ENCODE peak calls at places on chromosomes 3 and 15, in ten cellular contexts. J is sigmoid colon, I is HCT116, C is spleen, K is heart left ventricle, L is IMR-90, V is uterus, F is adrenal gland, O is tibial nerve, Z is transverse colon. U is an unnamed sample.

GRCh38 chr15:98823012-98823458 is 174.7 kb downstream of the IGF1R start:
- DNase-seq in J (no peak), C (no peak), K (no peak), L (peak; percentile 96), I (no peak), O (no peak), F (no peak), V (no peak), Z (no peak), U (no peak)

GRCh38 chr3:67647390-67647878 is 7.0 kb downstream of the SUCLG2 start:
- DNase-seq in L (peak; percentile 99), F (no peak), C (no peak), I (peak; percentile 69), V (no peak), J (no peak), K (peak; percentile 38), Z (peak; percentile 46), O (no peak), U (peak; percentile 54)

GRCh38 chr3:194051554-194052175 is 84.3 kb upstream of the HES1 start:
- DNase-seq in I (no peak), J (no peak), L (no peak), O (no peak), F (no peak), Z (peak; percentile 56), K (no peak), C (no peak), V (no peak), U (no peak)

GRCh38 chr3:107740992-107741896 is 218.5 kb downstream of the BBX start:
- DNase-seq in Z (no peak), J (no peak), F (no peak), V (no peak), O (no peak), K (no peak), I (no peak), L (peak; percentile 45), C (no peak), U (no peak)

GRCh38 chr3:16515885-16516420 is 2.5 kb upstream of the RFTN1 start:
- DNase-seq in F (no peak), I (no peak), V (no peak), K (no peak), Z (no peak), C (no peak), O (no peak), L (no peak), J (no peak), U (no peak)

GRCh38 chr15:83905874-83906273 is 252.0 kb downstream of the ADAMTSL3 start:
- DNase-seq in J (no peak), Z (no peak), K (no peak), L (no peak), O (no peak), V (no peak), I (no peak), F (no peak), C (no peak), U (no peak)

GRCh38 chr3:63067999-63068645 is 192.9 kb upstream of the CADPS start:
- DNase-seq in Z (no peak), O (no peak), J (no peak), K (peak; percentile 17), C (no peak), I (no peak), V (no peak), L (peak; percentile 24), F (no peak), U (no peak)

GRCh38 chr3:194930439-194931204 is 244.9 kb downstream of the FAM43A start:
- DNase-seq in K (peak; percentile 49), O (no peak), C (peak; percentile 84), J (no peak), L (peak; percentile 46), F (peak; percentile 82), V (no peak), I (no peak), Z (no peak), U (no peak)

GRCh38 chr3:129248286-129248979 is 973 bp upstream of the COPG1 start:
- DNase-seq in K (no peak), F (no peak), Z (no peak), O (no peak), I (no peak), C (peak; percentile 72), V (no peak), L (no peak), J (no peak), U (no peak)

GRCh38 chr3:103218793-103219192 is 784.0 kb downstream of the ZPLD1 start:
- DNase-seq in V (no peak), I (no peak), K (no peak), Z (no peak), F (no peak), L (no peak), J (no peak), O (no peak), C (no peak), U (no peak)

GRCh38 chr15:79948095-79948695 is 22.8 kb downstream of the BCL2A1 start:
- DNase-seq in C (no peak), J (no peak), V (no peak), F (no peak), I (no peak), O (no peak), Z (no peak), L (no peak), K (no peak), U (no peak)

GRCh38 chr15:49656734-49657133 is 35.9 kb downstream of the DTWD1 start:
- DNase-seq in I (no peak), Z (no peak), O (no peak), K (no peak), F (no peak), C (no peak), V (no peak), J (no peak), L (no peak), U (no peak)

GRCh38 chr3:50450135-50450911 is 53.1 kb downstream of the CACNA2D2 start:
- DNase-seq in C (peak; percentile 90), V (peak; percentile 50), I (no peak), J (peak; percentile 88), L (peak; percentile 15), O (peak; percentile 54), F (peak; percentile 60), Z (peak; percentile 66), K (peak; percentile 43), U (peak; percentile 59)
- TF ChIP-seq POLR2A in C (no peak), V (no peak), I (no peak), J (no peak), L (no peak), O (no peak), F (no peak), Z (no peak), K (no peak), U (no peak)

DNA sequence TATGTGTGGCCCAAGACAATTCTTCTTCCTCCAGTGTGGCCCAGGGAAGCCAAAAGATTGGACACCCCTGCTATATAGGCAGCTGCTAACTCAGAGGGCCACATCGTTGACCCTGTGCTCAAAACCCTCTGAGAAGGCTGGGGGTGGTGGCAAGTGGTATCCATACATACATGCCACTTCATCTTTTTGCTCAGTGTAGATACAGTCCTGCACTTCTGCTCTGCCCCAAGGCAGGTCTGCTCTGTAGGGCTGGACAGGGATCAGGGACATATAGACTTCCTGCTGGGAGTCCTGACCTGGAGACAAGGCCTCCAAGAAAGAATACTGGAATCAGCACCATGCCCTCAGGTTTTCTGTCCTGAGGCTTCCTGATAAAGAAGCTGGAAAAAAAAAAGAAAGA is 4.5 kb upstream of the HCN4 start:
- DNase-seq in K (no peak), V (no peak), C (no peak), Z (no peak), O (no peak), L (no peak), I (no peak), J (no peak), F (no peak), U (no peak)
- H3K27me3 ChIP-seq in K (peaks cover 15% of the 10 kb centered on the region), V (peaks cover 9% of the 10 kb centered on the region), C (no peaks in the 10 kb centered on the region), Z (peaks cover 59% of the 10 kb centered on the region), O (no peaks in the 10 kb centered on the region), L (peaks cover 69% of the 10 kb centered on the region), I (peaks cover 2% of the 10 kb centered on the region), J (peaks cover 22% of the 10 kb centered on the region), F (peaks cover 24% of the 10 kb centered on the region), U (no peaks in the 10 kb centered on the region)

GRCh38 chr3:126291537-126291936 is 65.7 kb downstream of the KLF15 start:
- DNase-seq in L (no peak), V (no peak), C (peak; percentile 62), J (no peak), F (no peak), O (no peak), I (no peak), K (no peak), Z (no peak), U (no peak)

GRCh38 chr3:126294211-126294801 is 62.9 kb downstream of the KLF15 start:
- DNase-seq in V (no peak), J (no peak), K (no peak), O (no peak), Z (no peak), C (no peak), F (no peak), I (no peak), L (no peak), U (no peak)

GRCh38 chr3:126292318-126293070 is 64.7 kb downstream of the KLF15 start:
- DNase-seq in Z (no peak), L (no peak), V (no peak), J (no peak), I (no peak), F (no peak), C (peak; percentile 42), K (no peak), O (no peak), U (no peak)

GRCh38 chr3:126293370-126294082 is 63.7 kb downstream of the KLF15 start:
- DNase-seq in Z (no peak), J (peak; percentile 60), C (no peak), O (no peak), F (no peak), V (no peak), K (no peak), L (peak; percentile 65), I (no peak), U (no peak)

DNA sequence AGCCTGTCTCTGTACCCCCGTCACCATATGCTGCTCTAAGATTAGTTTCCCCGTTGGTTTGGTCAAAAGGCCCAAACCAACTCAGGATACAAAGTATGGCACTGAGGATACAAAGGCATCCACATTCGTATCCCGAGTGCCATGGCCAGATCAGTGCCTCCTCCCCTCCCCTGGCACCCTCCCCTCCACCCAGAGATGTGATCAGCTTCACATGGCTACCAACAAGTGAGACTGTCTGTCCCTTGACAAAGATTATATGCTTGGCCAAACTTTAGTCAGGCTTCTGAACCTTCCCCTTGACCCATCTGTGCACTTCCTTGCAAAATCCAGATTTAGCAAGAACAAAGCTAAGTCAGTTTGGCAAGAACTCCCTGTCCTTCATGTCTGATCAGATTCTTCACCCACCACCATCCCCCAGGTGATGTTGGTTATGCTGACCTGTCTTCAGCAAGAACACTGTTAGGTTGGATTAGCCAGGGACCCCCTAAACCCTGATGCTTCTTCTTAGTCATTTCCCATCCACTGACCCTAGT is 61.7 kb downstream of the KLF15 start:
- DNase-seq in J (peak; percentile 41), C (peak; percentile 24), F (no peak), V (no peak), K (no peak), L (no peak), O (no peak), Z (no peak), I (no peak), U (no peak)
- H3K4me1 ChIP-seq in J (no peaks in the 10 kb centered on the region), C (no peaks in the 10 kb centered on the region), F (no peaks in the 10 kb centered on the region), V (no peaks in the 10 kb centered on the region), K (no peaks in the 10 kb centered on the region), L (peaks cover 7% of the 10 kb centered on the region), O (no peaks in the 10 kb centered on the region), Z (no peaks in the 10 kb centered on the region), I (no peaks in the 10 kb centered on the region), U (no peaks in the 10 kb centered on the region)

DNA sequence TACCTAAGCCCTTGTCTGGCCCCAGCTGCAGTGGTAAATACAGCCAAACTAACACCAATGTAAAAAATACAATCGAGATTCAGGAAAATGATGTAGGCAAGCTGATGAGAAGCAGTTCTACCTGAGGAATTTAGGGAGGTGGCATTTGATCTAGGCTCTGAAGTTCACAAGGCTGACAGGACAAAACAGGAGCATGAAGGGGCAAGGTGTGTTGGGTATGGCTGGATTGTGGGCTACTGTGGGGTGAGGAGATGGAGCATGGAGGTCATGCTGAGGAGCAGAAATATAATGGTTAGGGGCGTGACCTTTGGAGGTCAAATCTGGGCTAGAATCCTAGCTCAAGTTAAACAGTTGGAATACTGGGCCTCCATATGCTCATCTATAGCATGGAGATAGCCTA is 6.5 kb downstream of the NDUFB4 start:
- DNase-seq in F (no peak), O (no peak), I (no peak), C (no peak), L (no peak), Z (no peak), V (no peak), J (no peak), K (no peak), U (no peak)
- TF ChIP-seq POLR2A in F (no peak), O (no peak), I (no peak), C (no peak), L (no peak), Z (no peak), V (no peak), J (no peak), K (no peak), U (no peak)

U was measured in Peyer's patch.